ENCODE peak calls at places on chromosomes 16 and 17, in eight cellular contexts. One of them, this sample, is unnamed.

GRCh38 chr16:73420244-73421040 is 372.5 kb upstream of the ZFHX3 start:
- DNase-seq in AG10803: no peak
- DNase-seq in tibial artery: no peak
- DNase-seq in body of pancreas: no peak
- DNase-seq in OCI-LY7: no peak
- DNase-seq in cardiac muscle cell: no peak
- DNase-seq in esophagus squamous epithelium: no peak
- DNase-seq in A673: no peak
- DNase-seq in this sample: no peak

GRCh38 chr16:56357291-56357764 is 68.0 kb downstream of the AMFR start:
- DNase-seq in tibial artery: peak
- DNase-seq in cardiac muscle cell: peak
- DNase-seq in AG10803: peak
- DNase-seq in A673: no peak
- DNase-seq in esophagus squamous epithelium: no peak
- DNase-seq in OCI-LY7: no peak
- DNase-seq in body of pancreas: peak
- DNase-seq in this sample: no peak

GRCh38 chr16:3652373-3653037 is 2.0 kb upstream of the DNASE1 start:
- DNase-seq in body of pancreas: no peak
- DNase-seq in cardiac muscle cell: no peak
- DNase-seq in tibial artery: peak
- DNase-seq in AG10803: no peak
- DNase-seq in esophagus squamous epithelium: no peak
- DNase-seq in A673: no peak
- DNase-seq in OCI-LY7: no peak
- DNase-seq in this sample: no peak

GRCh38 chr17:75508122-75508719 is 7.1 kb downstream of the CASKIN2 start:
- DNase-seq in A673: no peak
- DNase-seq in OCI-LY7: no peak
- DNase-seq in body of pancreas: no peak
- DNase-seq in cardiac muscle cell: no peak
- DNase-seq in esophagus squamous epithelium: no peak
- DNase-seq in tibial artery: no peak
- DNase-seq in AG10803: no peak
- DNase-seq in this sample: no peak

GRCh38 chr17:39667262-39668140 is 752 bp upstream of the PNMT start:
- DNase-seq in tibial artery: peak
- DNase-seq in AG10803: no peak
- DNase-seq in body of pancreas: no peak
- DNase-seq in esophagus squamous epithelium: no peak
- DNase-seq in OCI-LY7: no peak
- DNase-seq in A673: no peak
- DNase-seq in cardiac muscle cell: no peak
- DNase-seq in this sample: peak

GRCh38 chr17:79747508-79748295 is 17.0 kb downstream of the ENPP7 start:
- DNase-seq in cardiac muscle cell: no peak
- DNase-seq in body of pancreas: no peak
- DNase-seq in OCI-LY7: no peak
- DNase-seq in A673: no peak
- DNase-seq in AG10803: no peak
- DNase-seq in tibial artery: no peak
- DNase-seq in esophagus squamous epithelium: no peak
- DNase-seq in this sample: no peak

GRCh38 chr17:39870776-39871175 is 2.8 kb downstream of the ZPBP2 start:
- DNase-seq in esophagus squamous epithelium: no peak
- DNase-seq in OCI-LY7: no peak
- DNase-seq in cardiac muscle cell: no peak
- DNase-seq in tibial artery: no peak
- DNase-seq in AG10803: no peak
- DNase-seq in A673: no peak
- DNase-seq in body of pancreas: no peak
- DNase-seq in this sample: no peak

GRCh38 chr17:10428781-10429180 is 7.0 kb upstream of the MYH8 start:
- DNase-seq in body of pancreas: no peak
- DNase-seq in esophagus squamous epithelium: no peak
- DNase-seq in OCI-LY7: no peak
- DNase-seq in A673: no peak
- DNase-seq in cardiac muscle cell: no peak
- DNase-seq in AG10803: no peak
- DNase-seq in tibial artery: no peak
- DNase-seq in this sample: no peak

DNA sequence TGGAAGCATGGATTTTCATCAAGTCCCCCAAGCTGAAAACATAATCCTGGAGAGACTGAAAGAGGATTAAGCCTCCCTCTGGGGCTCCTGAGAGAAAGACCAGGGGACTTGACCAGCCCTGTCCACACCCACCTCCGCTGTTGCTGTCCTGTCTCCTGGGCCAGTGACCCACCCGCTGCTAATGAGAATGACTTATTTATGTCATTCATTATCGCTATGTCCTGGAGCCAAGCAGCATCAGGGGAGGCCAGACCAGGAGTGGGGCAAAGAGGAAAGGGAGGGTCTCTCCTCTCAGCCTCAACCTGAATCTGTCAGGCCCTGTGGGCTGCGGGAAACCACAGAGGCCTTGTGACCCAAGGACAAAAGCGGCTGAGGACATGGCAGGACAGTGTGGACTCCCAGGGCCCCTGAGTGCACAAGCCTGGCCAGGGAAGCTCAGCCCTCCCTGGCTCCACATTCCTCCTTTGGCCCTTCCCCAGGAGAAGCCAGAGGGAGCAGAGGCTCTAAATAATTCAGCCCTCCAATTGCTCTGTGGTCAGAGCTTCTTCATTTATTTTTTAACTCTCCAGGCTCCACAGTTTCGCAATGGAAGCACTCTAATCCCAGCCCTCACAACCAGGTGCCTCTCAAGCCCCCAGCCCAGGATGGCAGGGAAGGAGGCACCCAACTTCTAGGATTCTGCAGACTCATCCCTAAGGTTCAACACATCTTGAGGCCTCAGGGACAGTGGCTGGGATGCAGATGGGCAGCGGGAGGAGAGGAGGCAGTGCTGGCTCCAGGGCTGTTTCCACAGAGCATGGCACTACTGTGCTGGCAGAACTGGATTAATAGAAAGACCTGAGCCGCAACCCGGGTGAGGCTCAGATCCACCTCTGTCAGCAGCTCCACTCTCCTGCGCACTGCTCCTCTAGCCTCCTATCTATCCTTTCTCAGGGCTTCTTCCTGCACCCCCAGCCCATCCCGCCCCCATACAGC is 19.1 kb downstream of the CUEDC1 start:
- DNase-seq in cardiac muscle cell: peak
- DNase-seq in esophagus squamous epithelium: no peak
- DNase-seq in A673: no peak
- DNase-seq in body of pancreas: peak
- DNase-seq in OCI-LY7: no peak
- DNase-seq in tibial artery: peak
- DNase-seq in AG10803: peak
- DNase-seq in this sample: no peak
- H3K4me3 ChIP-seq in cardiac muscle cell: no peak
- H3K4me3 ChIP-seq in esophagus squamous epithelium: no peak
- H3K4me3 ChIP-seq in A673: no peak
- H3K4me3 ChIP-seq in body of pancreas: no peak
- H3K4me3 ChIP-seq in OCI-LY7: no peak
- H3K4me3 ChIP-seq in tibial artery: no peak
- H3K4me3 ChIP-seq in AG10803: peak
- H3K4me3 ChIP-seq in this sample: no peak

GRCh38 chr17:49240619-49241018 is 10.0 kb upstream of the PHOSPHO1 start:
- DNase-seq in body of pancreas: no peak
- DNase-seq in A673: no peak
- DNase-seq in cardiac muscle cell: no peak
- DNase-seq in tibial artery: no peak
- DNase-seq in OCI-LY7: no peak
- DNase-seq in esophagus squamous epithelium: no peak
- DNase-seq in AG10803: no peak
- DNase-seq in this sample: no peak
- TF ChIP-seq CTCF in body of pancreas: no peak
- TF ChIP-seq CTCF in A673: no peak
- TF ChIP-seq CTCF in cardiac muscle cell: no peak
- TF ChIP-seq CTCF in tibial artery: no peak
- TF ChIP-seq CTCF in OCI-LY7: no peak
- TF ChIP-seq CTCF in esophagus squamous epithelium: no peak
- TF ChIP-seq CTCF in AG10803: no peak
- TF ChIP-seq CTCF in this sample: no peak

GRCh38 chr17:1488826-1489275 is 3.6 kb downstream of the MYO1C start:
- DNase-seq in AG10803: no peak
- DNase-seq in body of pancreas: no peak
- DNase-seq in esophagus squamous epithelium: no peak
- DNase-seq in OCI-LY7: no peak
- DNase-seq in tibial artery: no peak
- DNase-seq in A673: no peak
- DNase-seq in cardiac muscle cell: no peak
- DNase-seq in this sample: no peak

GRCh38 chr17:1485748-1486376 is 6.6 kb downstream of the MYO1C start:
- DNase-seq in cardiac muscle cell: peak
- DNase-seq in A673: peak
- DNase-seq in esophagus squamous epithelium: no peak
- DNase-seq in OCI-LY7: peak
- DNase-seq in AG10803: peak
- DNase-seq in tibial artery: peak
- DNase-seq in body of pancreas: peak
- DNase-seq in this sample: no peak

GRCh38 chr17:1487939-1488825 is 4.3 kb downstream of the MYO1C start:
- DNase-seq in OCI-LY7: peak
- DNase-seq in AG10803: peak
- DNase-seq in body of pancreas: peak
- DNase-seq in tibial artery: peak
- DNase-seq in A673: peak
- DNase-seq in cardiac muscle cell: peak
- DNase-seq in esophagus squamous epithelium: no peak
- DNase-seq in this sample: peak

GRCh38 chr17:1485311-1485747 is 7.2 kb downstream of the MYO1C start:
- DNase-seq in AG10803: no peak
- DNase-seq in tibial artery: no peak
- DNase-seq in cardiac muscle cell: peak
- DNase-seq in body of pancreas: peak
- DNase-seq in OCI-LY7: peak
- DNase-seq in A673: peak
- DNase-seq in esophagus squamous epithelium: no peak
- DNase-seq in this sample: no peak

DNA sequence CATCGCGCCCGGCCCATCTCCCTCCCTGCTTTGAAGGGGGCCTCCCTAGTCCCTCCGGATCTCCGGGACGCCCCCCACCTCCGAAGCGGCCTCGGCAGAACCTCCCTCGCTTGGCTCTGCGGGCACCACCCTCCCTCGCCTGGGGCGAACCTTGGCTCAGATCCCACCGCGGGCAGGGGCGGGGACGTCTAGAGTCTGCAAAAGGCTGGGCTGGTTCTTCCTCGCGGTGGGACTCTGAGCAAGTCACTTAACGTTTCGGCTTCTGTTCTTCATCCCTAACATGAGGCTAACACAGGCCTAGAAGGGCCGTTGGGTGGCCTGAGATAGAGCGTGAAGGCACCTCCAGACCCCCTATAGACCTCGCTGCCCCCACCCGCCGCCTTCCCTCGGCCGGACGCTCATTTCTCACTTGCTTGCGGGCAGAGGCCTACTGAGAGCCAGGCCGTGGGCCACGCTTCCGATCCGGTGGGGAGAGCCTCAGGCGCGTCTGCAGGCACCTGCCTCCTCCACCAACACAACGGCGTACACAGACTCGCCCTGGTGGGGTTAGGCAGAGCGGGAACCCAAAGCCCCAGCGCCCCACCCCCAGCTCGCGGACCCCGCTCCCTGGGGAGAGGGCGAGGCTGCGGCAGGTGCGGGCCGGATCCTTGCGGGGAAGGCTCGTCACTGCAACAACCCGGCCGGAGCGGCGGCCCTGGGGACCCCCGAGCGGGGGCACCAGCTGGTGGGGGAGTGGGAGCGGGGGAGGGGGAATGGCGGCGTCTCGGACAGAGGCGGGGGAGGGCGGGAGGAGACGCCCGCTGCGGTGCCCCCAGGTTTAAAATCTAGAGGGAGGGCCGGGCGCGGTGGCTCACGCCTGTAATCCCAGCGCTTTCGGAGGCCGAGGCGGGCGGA is 5.4 kb downstream of the MYO1C start:
- DNase-seq in OCI-LY7: peak
- DNase-seq in tibial artery: peak
- DNase-seq in cardiac muscle cell: peak
- DNase-seq in body of pancreas: peak
- DNase-seq in A673: peak
- DNase-seq in esophagus squamous epithelium: no peak
- DNase-seq in AG10803: peak
- DNase-seq in this sample: no peak
- H3K4me3 ChIP-seq in OCI-LY7: peak
- H3K4me3 ChIP-seq in tibial artery: peak
- H3K4me3 ChIP-seq in cardiac muscle cell: peak
- H3K4me3 ChIP-seq in body of pancreas: no peak
- H3K4me3 ChIP-seq in A673: peak
- H3K4me3 ChIP-seq in esophagus squamous epithelium: peak
- H3K4me3 ChIP-seq in AG10803: peak
- H3K4me3 ChIP-seq in this sample: no peak

GRCh38 chr16:25256821-25257503 is 683 bp downstream of the ZKSCAN2 start:
- DNase-seq in OCI-LY7: peak
- DNase-seq in cardiac muscle cell: peak
- DNase-seq in AG10803: peak
- DNase-seq in esophagus squamous epithelium: no peak
- DNase-seq in A673: peak
- DNase-seq in tibial artery: no peak
- DNase-seq in body of pancreas: no peak
- DNase-seq in this sample: peak
- TF ChIP-seq CTCF in OCI-LY7: peak
- TF ChIP-seq CTCF in cardiac muscle cell: peak
- TF ChIP-seq CTCF in AG10803: peak
- TF ChIP-seq CTCF in esophagus squamous epithelium: no peak
- TF ChIP-seq CTCF in A673: peak
- TF ChIP-seq CTCF in tibial artery: no peak
- TF ChIP-seq CTCF in body of pancreas: no peak
- TF ChIP-seq CTCF in this sample: peak

GRCh38 chr17:61064087-61064951 is 335.3 kb upstream of the TBX2 start:
- DNase-seq in OCI-LY7: no peak
- DNase-seq in body of pancreas: no peak
- DNase-seq in esophagus squamous epithelium: no peak
- DNase-seq in cardiac muscle cell: no peak
- DNase-seq in AG10803: no peak
- DNase-seq in A673: no peak
- DNase-seq in tibial artery: no peak
- DNase-seq in this sample: no peak
- H3K4me3 ChIP-seq in OCI-LY7: no peak
- H3K4me3 ChIP-seq in body of pancreas: no peak
- H3K4me3 ChIP-seq in esophagus squamous epithelium: no peak
- H3K4me3 ChIP-seq in cardiac muscle cell: no peak
- H3K4me3 ChIP-seq in AG10803: no peak
- H3K4me3 ChIP-seq in A673: no peak
- H3K4me3 ChIP-seq in tibial artery: no peak
- H3K4me3 ChIP-seq in this sample: no peak

GRCh38 chr17:28714281-28714680 is 2.6 kb upstream of the PROCA1 start:
- DNase-seq in cardiac muscle cell: no peak
- DNase-seq in tibial artery: no peak
- DNase-seq in body of pancreas: no peak
- DNase-seq in A673: no peak
- DNase-seq in AG10803: no peak
- DNase-seq in esophagus squamous epithelium: no peak
- DNase-seq in OCI-LY7: no peak
- DNase-seq in this sample: no peak
- TF ChIP-seq CTCF in cardiac muscle cell: no peak
- TF ChIP-seq CTCF in tibial artery: no peak
- TF ChIP-seq CTCF in body of pancreas: no peak
- TF ChIP-seq CTCF in A673: no peak
- TF ChIP-seq CTCF in AG10803: no peak
- TF ChIP-seq CTCF in esophagus squamous epithelium: no peak
- TF ChIP-seq CTCF in OCI-LY7: no peak
- TF ChIP-seq CTCF in this sample: no peak